ENCODE peak calls at places on chromosomes 5 and 9, in four cellular contexts. K is HFFc6, A is Caco-2, L is heart left ventricle. V is an unnamed sample.

GRCh38 chr5:68353624-68354023 is 138.1 kb downstream of the PIK3R1 start:
- DNase-seq in K (no peak), A (no peak), L (no peak), V (no peak)

GRCh38 chr5:128538249-128539037 is 398 bp upstream of the FBN2 start:
- DNase-seq in K (peak), A (no peak), L (peak), V (no peak)

GRCh38 chr9:126980231-126980630 is 65.6 kb downstream of the RALGPS1 start:
- DNase-seq in K (no peak), A (no peak), L (no peak), V (no peak)

GRCh38 chr9:18857769-18858168 is 175.2 kb downstream of the SAXO1 start:
- DNase-seq in K (peak), A (no peak), L (no peak), V (no peak)

GRCh38 chr9:123998970-123999621 is 12.5 kb upstream of the LHX2 start:
- DNase-seq in K (no peak), A (no peak), L (no peak), V (no peak)

GRCh38 chr5:72222521-72222920 is 97.5 kb downstream of the MRPS27 start:
- DNase-seq in K (no peak), A (no peak), L (no peak), V (no peak)

GRCh38 chr9:755454-756381 is 85.8 kb upstream of the DMRT1 start:
- DNase-seq in K (peak), A (no peak), L (no peak), V (no peak)

GRCh38 chr5:151730381-151730780 is 28.1 kb downstream of the ATOX1 start:
- DNase-seq in K (no peak), A (no peak), L (no peak), V (no peak)

GRCh38 chr5:60533789-60534188 is 166.2 kb downstream of the DEPDC1B start:
- DNase-seq in K (no peak), A (no peak), L (no peak), V (no peak)

GRCh38 chr5:77893225-77893860 is 117.2 kb upstream of the TBCA start:
- DNase-seq in K (peak), A (no peak), L (no peak), V (no peak)

GRCh38 chr5:132275367-132276220 is 18.1 kb downstream of the PDLIM4 start:
- DNase-seq in K (no peak), A (no peak), L (no peak), V (no peak)

GRCh38 chr5:133256276-133256675 is 204.5 kb downstream of the HSPA4 start:
- DNase-seq in K (no peak), A (no peak), L (no peak), V (no peak)

GRCh38 chr5:114387433-114387832 is 25.6 kb downstream of the KCNN2 start:
- DNase-seq in K (no peak), A (no peak), L (no peak), V (no peak)

GRCh38 chr5:28779161-28779754 is 1740.9 kb upstream of the CDH9 start:
- DNase-seq in K (no peak), A (no peak), L (no peak), V (no peak)

GRCh38 chr9:75464726-75465125 is 376.4 kb downstream of the OSTF1 start:
- DNase-seq in K (no peak), A (no peak), L (no peak), V (no peak)

GRCh38 chr9:38103340-38103739 is 34.3 kb upstream of the SHB start:
- DNase-seq in K (no peak), A (no peak), L (no peak), V (no peak)

GRCh38 chr5:96483878-96484277 is 50.8 kb upstream of the PCSK1 start:
- DNase-seq in K (peak), A (peak), L (no peak), V (peak)

GRCh38 chr5:1357946-1358725 is 13.2 kb upstream of the CLPTM1L start:
- DNase-seq in K (no peak), A (no peak), L (no peak), V (no peak)

GRCh38 chr9:110025551-110026170 is 182.3 kb downstream of the C9orf152 start:
- DNase-seq in K (no peak), A (no peak), L (no peak), V (no peak)

GRCh38 chr9:126886897-126887296 is 26.5 kb downstream of the ZBTB34 start:
- DNase-seq in K (no peak), A (no peak), L (no peak), V (no peak)

GRCh38 chr9:34545497-34545896 is 22.7 kb upstream of the ENHO start:
- DNase-seq in K (no peak), A (peak), L (no peak), V (no peak)

GRCh38 chr5:22780756-22781155 is 72.4 kb downstream of the CDH12 start:
- DNase-seq in K (no peak), A (no peak), L (no peak), V (no peak)

GRCh38 chr9:38708759-38709158 is 11.2 kb downstream of the FAM240B start:
- DNase-seq in K (no peak), A (no peak), L (no peak), V (no peak)

GRCh38 chr5:154444559-154445421 is 1.0 kb upstream of the SAP30L start:
- DNase-seq in K (no peak), A (peak), L (peak), V (peak)

GRCh38 chr9:116285320-116285719 is 131.7 kb downstream of the PAPPA start:
- DNase-seq in K (no peak), A (no peak), L (no peak), V (no peak)

GRCh38 chr5:8633706-8634105 is 764.8 kb downstream of the MTRR start:
- DNase-seq in K (peak), A (no peak), L (no peak), V (no peak)

GRCh38 chr5:102649731-102650130 is 105.4 kb upstream of the PAM start:
- DNase-seq in K (peak), A (no peak), L (no peak), V (no peak)

GRCh38 chr9:133769511-133770075 is 31.4 kb upstream of the SARDH start:
- DNase-seq in K (no peak), A (peak), L (peak), V (no peak)

GRCh38 chr9:134349941-134350340 is 23.7 kb downstream of the RXRA start:
- DNase-seq in K (no peak), A (no peak), L (no peak), V (no peak)

GRCh38 chr5:170278611-170279500 is 18.7 kb downstream of the LCP2 start:
- DNase-seq in K (no peak), A (no peak), L (peak), V (peak)

GRCh38 chr9:110880123-110880522 is 158.1 kb downstream of the LPAR1 start:
- DNase-seq in K (peak), A (no peak), L (no peak), V (no peak)

GRCh38 chr9:110104201-110104845 is 103.6 kb downstream of the C9orf152 start:
- DNase-seq in K (no peak), A (peak), L (no peak), V (no peak)

GRCh38 chr5:133056891-133057290 is 5.1 kb downstream of the HSPA4 start:
- DNase-seq in K (no peak), A (no peak), L (no peak), V (no peak)

GRCh38 chr9:127838375-127839078 is 15.9 kb downstream of the ENG start:
- DNase-seq in K (peak), A (no peak), L (peak), V (no peak)

GRCh38 chr9:111161015-111161415 is 122.7 kb upstream of the LPAR1 start:
- DNase-seq in K (peak), A (no peak), L (no peak), V (no peak)

GRCh38 chr9:69976165-69976564 is 67.5 kb upstream of the MAMDC2 start:
- DNase-seq in K (peak), A (no peak), L (no peak), V (no peak)

GRCh38 chr5:58926549-58926948 is 343.7 kb downstream of the RAB3C start:
- DNase-seq in K (no peak), A (no peak), L (no peak), V (no peak)

GRCh38 chr5:178368278-178368677 is 135.7 kb upstream of the PHYKPL start:
- DNase-seq in K (no peak), A (no peak), L (no peak), V (peak)

DNA sequence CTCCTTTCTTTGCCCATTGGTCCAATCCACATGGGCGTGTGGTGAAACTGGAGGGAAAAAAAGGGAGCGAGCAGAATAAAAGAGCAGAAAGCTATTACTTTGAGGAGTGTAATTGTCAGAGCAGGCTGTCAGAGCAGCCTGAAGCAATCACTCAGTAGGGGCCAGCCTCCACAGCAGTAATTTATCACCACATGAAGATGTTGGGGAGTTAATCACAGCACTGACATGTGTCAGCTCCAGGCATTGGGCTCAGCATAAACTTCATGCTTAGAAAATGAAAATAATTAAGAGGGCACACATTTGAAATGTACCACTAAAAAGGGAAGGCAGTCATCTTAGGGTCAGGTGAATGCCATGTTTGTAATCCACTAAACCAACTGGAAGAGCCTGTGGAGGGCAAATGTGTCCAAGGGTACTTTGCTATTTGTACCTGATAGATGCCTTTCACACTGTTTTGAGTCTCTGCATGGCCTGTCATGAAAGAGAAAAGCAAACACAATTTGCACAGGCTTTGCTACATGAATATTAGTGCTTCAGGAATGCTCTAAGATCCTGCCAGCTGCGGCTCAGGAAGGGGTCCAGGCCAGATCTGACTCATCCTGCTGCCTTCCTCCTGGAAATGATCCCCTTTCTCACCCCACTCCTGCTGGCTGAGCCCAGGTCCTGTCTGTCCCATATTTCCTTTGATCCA is 2.9 kb upstream of the PTGER4 start:
- DNase-seq in K (peak), A (no peak), L (no peak), V (peak)
- TF ChIP-seq CTCF in K (no peak), A (no peak), L (no peak), V (no peak)

GRCh38 chr9:132042324-132042723 is 37.3 kb downstream of the MED27 start:
- DNase-seq in K (peak), A (no peak), L (no peak), V (no peak)
- TF ChIP-seq CTCF in K (no peak), A (no peak), L (no peak), V (no peak)

DNA sequence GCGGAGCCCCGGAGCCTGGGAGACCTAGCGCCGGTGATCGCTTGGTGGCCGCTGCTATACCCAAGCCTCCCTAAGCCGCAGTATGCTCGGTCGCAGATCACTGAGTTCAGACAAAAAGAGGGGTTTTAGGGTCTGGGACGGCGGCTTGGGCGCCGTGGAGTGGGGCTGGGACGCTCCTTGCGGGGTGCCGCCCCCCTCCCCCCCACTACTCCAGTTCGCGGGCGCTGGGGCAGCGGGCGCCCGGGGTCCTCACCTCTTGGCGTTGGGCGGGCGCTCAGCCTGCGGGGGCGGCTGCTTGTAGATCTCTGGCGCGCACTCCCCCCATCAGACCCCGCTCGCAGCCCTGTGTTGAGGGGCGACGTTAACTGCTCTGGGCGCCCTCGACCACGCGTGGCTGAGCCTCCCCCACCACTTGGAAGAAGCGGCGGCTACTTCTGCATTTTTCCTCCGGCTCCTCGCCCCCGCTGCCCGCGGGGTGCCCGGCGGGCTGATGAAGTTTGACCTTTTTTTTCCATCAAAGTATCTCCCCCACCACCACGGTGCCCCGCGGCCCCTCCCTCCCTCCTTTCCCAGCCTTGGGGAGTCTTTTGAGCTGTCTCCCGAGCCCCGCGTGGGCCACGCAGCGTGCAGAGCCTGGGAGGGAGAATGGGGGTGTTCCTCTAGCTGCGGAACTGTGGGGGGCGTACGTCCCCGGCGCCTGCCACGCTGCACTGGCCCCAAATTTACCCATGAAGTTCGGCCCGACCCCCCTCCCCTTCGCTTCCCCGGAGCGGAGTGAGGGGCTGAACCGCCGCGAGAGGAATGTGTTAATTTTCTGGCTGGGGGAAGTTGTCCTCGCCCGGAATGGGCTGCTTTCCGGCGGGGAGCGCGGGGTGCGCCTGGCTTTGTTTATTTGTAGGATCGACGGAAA is 1.2 kb downstream of the CXXC5 start:
- DNase-seq in K (no peak), A (no peak), L (peak), V (peak)
- TF ChIP-seq CTCF in K (peak), A (no peak), L (no peak), V (peak)

DNA sequence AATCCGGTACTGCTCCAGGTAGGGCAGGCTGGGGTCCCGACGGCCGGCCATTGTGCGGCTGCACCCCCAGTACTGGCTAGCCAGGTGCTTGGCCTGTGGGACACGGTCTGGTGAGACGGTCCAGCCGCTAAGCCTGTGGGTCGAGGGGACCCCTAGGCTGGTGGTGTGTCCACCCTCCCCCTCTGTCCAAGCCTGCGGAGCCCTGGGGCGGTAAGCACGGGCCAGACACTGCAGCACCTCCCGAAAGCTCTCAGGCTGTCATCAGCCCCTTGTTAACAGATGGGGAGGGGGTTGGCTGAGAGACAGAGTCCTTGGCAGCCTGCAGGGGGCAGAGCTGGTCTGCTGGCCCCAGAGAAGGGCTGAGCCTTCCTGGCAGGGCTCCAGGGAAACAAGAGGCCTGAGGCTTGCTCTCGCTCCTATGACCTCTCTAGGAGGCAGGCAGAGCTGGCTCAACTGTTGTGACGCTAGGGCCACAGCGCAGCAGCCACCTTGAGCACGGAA is 11.8 kb upstream of the MRNIP start:
- DNase-seq in K (peak), A (no peak), L (no peak), V (no peak)
- TF ChIP-seq CTCF in K (peak), A (peak), L (no peak), V (no peak)

GRCh38 chr5:2744485-2744884 is 7.0 kb downstream of the IRX2 start:
- DNase-seq in K (no peak), A (no peak), L (no peak), V (no peak)

GRCh38 chr5:2748841-2749513 is 2.5 kb downstream of the IRX2 start:
- DNase-seq in K (no peak), A (no peak), L (peak), V (no peak)

GRCh38 chr5:2747372-2748179 is 3.9 kb downstream of the IRX2 start:
- DNase-seq in K (no peak), A (no peak), L (no peak), V (no peak)

GRCh38 chr5:2748180-2748840 is 3.2 kb downstream of the IRX2 start:
- DNase-seq in K (no peak), A (no peak), L (no peak), V (no peak)

GRCh38 chr5:2746642-2747041 is 4.8 kb downstream of the IRX2 start:
- DNase-seq in K (peak), A (no peak), L (no peak), V (no peak)
- TF ChIP-seq CTCF in K (no peak), A (peak), L (no peak), V (no peak)

GRCh38 chr9:15501803-15502202 is 9.0 kb downstream of the PSIP1 start:
- DNase-seq in K (no peak), A (no peak), L (no peak), V (no peak)

GRCh38 chr9:15509931-15510788 is 610 bp downstream of the PSIP1 start:
- DNase-seq in K (no peak), A (peak), L (peak), V (peak)

GRCh38 chr9:15501179-15501578 is 9.6 kb downstream of the PSIP1 start:
- DNase-seq in K (no peak), A (no peak), L (no peak), V (no peak)

GRCh38 chr9:15510789-15511575 is at the start of gene PSIP1:
- DNase-seq in K (peak), A (peak), L (peak), V (peak)

GRCh38 chr9:15505927-15506326 is 4.8 kb downstream of the PSIP1 start:
- DNase-seq in K (no peak), A (no peak), L (no peak), V (no peak)
- TF ChIP-seq CTCF in K (no peak), A (no peak), L (no peak), V (peak)

DNA sequence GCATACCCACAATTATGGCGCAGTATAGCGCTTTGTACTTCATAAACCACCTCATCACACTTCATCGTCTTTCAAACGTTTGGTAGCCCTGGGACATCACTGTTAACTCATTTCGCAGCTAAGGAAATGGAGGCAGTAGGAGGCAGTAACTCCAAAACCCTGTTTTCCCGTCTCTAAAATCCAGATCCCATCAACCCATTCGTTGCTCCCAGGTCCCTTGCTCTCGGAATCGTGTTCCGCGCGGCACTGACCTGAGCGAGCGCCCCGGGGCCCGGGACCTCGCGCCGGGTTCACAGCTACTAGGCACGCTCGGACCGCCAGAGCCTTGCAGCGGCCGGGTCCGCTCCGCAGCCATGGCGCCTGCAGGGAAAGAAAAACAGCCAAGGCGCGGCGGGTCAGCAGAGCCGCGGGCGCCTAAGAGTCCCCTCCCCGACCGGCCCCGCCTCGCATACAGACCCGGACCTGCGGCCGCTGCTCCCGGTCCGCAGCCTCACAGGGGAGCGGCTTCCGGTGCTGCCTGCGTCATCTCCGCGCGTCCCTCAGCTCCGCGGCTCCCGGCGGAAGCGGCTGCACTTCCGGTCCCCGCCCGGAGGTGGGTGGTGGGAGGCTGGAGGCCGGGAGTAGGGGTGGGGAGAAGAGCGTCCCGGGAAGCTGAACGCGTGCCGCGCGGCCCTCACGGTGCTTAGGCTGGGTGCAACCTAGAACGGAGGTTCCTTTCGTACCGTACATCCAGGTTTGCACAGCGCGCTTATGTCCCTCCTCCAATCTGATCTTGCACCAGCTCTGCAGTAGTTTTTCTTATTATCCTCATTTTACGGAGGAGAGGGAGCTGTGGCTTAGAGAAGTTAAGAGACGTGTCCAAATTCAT is at the start of gene FBXW2:
- DNase-seq in K (peak), A (peak), L (peak), V (peak)
- TF ChIP-seq CTCF in K (peak), A (no peak), L (no peak), V (no peak)

V was measured in DND-41.